ENCODE peak calls at places on chromosomes 13 and 19, in six cellular contexts. One of them, this sample, is unnamed.

GRCh38 chr13:62209539-62209938 is 793.9 kb upstream of the PCDH20 start:
- DNase-seq in ACHN: no peak
- DNase-seq in GF-D8: no peak
- DNase-seq in T-helper 9 cell: no peak
- DNase-seq in stimulated activated CD8-positive, alpha-beta memory T cell treated with anti-CD3 and anti-CD28 coated beads, Interleukin-2, amount 100 ng/mL, for 1 hour: no peak
- DNase-seq in cardiac muscle cell: no peak
- DNase-seq in this sample: no peak

GRCh38 chr13:97142452-97142851 is 79.7 kb upstream of the MBNL2 start:
- DNase-seq in ACHN: peak; percentile 74
- DNase-seq in GF-D8: no peak
- DNase-seq in T-helper 9 cell: no peak
- DNase-seq in stimulated activated CD8-positive, alpha-beta memory T cell treated with anti-CD3 and anti-CD28 coated beads, Interleukin-2, amount 100 ng/mL, for 1 hour: no peak
- DNase-seq in cardiac muscle cell: peak; percentile 56
- DNase-seq in this sample: peak; percentile 27

GRCh38 chr13:106423530-106423929 is 111.9 kb downstream of the EFNB2 start:
- DNase-seq in ACHN: no peak
- DNase-seq in GF-D8: no peak
- DNase-seq in T-helper 9 cell: no peak
- DNase-seq in stimulated activated CD8-positive, alpha-beta memory T cell treated with anti-CD3 and anti-CD28 coated beads, Interleukin-2, amount 100 ng/mL, for 1 hour: no peak
- DNase-seq in cardiac muscle cell: no peak
- DNase-seq in this sample: no peak

GRCh38 chr13:98775844-98776598 is 23.5 kb upstream of the SLC15A1 start:
- DNase-seq in ACHN: peak; percentile 78
- DNase-seq in GF-D8: no peak
- DNase-seq in T-helper 9 cell: no peak
- DNase-seq in stimulated activated CD8-positive, alpha-beta memory T cell treated with anti-CD3 and anti-CD28 coated beads, Interleukin-2, amount 100 ng/mL, for 1 hour: no peak
- DNase-seq in cardiac muscle cell: no peak
- DNase-seq in this sample: peak; percentile 48

GRCh38 chr13:26693749-26694463 is 66.7 kb downstream of the GPR12 start:
- DNase-seq in ACHN: no peak
- DNase-seq in GF-D8: no peak
- DNase-seq in T-helper 9 cell: no peak
- DNase-seq in stimulated activated CD8-positive, alpha-beta memory T cell treated with anti-CD3 and anti-CD28 coated beads, Interleukin-2, amount 100 ng/mL, for 1 hour: no peak
- DNase-seq in cardiac muscle cell: no peak
- DNase-seq in this sample: no peak

GRCh38 chr13:85312071-85312470 is 487.1 kb downstream of the SLITRK6 start:
- DNase-seq in ACHN: no peak
- DNase-seq in GF-D8: no peak
- DNase-seq in T-helper 9 cell: no peak
- DNase-seq in stimulated activated CD8-positive, alpha-beta memory T cell treated with anti-CD3 and anti-CD28 coated beads, Interleukin-2, amount 100 ng/mL, for 1 hour: no peak
- DNase-seq in cardiac muscle cell: no peak
- DNase-seq in this sample: no peak

GRCh38 chr19:55340784-55341147 is 1.1 kb downstream of the KMT5C start:
- DNase-seq in ACHN: peak; percentile 16
- DNase-seq in GF-D8: no peak
- DNase-seq in T-helper 9 cell: no peak
- DNase-seq in stimulated activated CD8-positive, alpha-beta memory T cell treated with anti-CD3 and anti-CD28 coated beads, Interleukin-2, amount 100 ng/mL, for 1 hour: no peak
- DNase-seq in cardiac muscle cell: no peak
- DNase-seq in this sample: no peak

GRCh38 chr19:35029737-35030256 is 473 bp upstream of the SCN1B start:
- DNase-seq in ACHN: no peak
- DNase-seq in GF-D8: no peak
- DNase-seq in T-helper 9 cell: no peak
- DNase-seq in stimulated activated CD8-positive, alpha-beta memory T cell treated with anti-CD3 and anti-CD28 coated beads, Interleukin-2, amount 100 ng/mL, for 1 hour: no peak
- DNase-seq in cardiac muscle cell: no peak
- DNase-seq in this sample: no peak

GRCh38 chr13:52001120-52001731 is 10.0 kb downstream of the ATP7B start:
- DNase-seq in ACHN: peak; percentile 50
- DNase-seq in GF-D8: peak; percentile 31
- DNase-seq in T-helper 9 cell: no peak
- DNase-seq in stimulated activated CD8-positive, alpha-beta memory T cell treated with anti-CD3 and anti-CD28 coated beads, Interleukin-2, amount 100 ng/mL, for 1 hour: no peak
- DNase-seq in cardiac muscle cell: peak; percentile 64
- DNase-seq in this sample: peak; percentile 55

GRCh38 chr19:31070126-31070525 is 279.1 kb downstream of the TSHZ3 start:
- DNase-seq in ACHN: no peak
- DNase-seq in GF-D8: no peak
- DNase-seq in T-helper 9 cell: no peak
- DNase-seq in stimulated activated CD8-positive, alpha-beta memory T cell treated with anti-CD3 and anti-CD28 coated beads, Interleukin-2, amount 100 ng/mL, for 1 hour: no peak
- DNase-seq in cardiac muscle cell: no peak
- DNase-seq in this sample: no peak

GRCh38 chr19:6260912-6261636 is 18.7 kb downstream of the MLLT1 start:
- DNase-seq in ACHN: peak; percentile 26
- DNase-seq in GF-D8: no peak
- DNase-seq in T-helper 9 cell: no peak
- DNase-seq in stimulated activated CD8-positive, alpha-beta memory T cell treated with anti-CD3 and anti-CD28 coated beads, Interleukin-2, amount 100 ng/mL, for 1 hour: no peak
- DNase-seq in cardiac muscle cell: no peak
- DNase-seq in this sample: no peak

GRCh38 chr19:7494416-7495098 is 5.7 kb upstream of the PEX11G start:
- DNase-seq in ACHN: no peak
- DNase-seq in GF-D8: no peak
- DNase-seq in T-helper 9 cell: no peak
- DNase-seq in stimulated activated CD8-positive, alpha-beta memory T cell treated with anti-CD3 and anti-CD28 coated beads, Interleukin-2, amount 100 ng/mL, for 1 hour: no peak
- DNase-seq in cardiac muscle cell: peak; percentile 58
- DNase-seq in this sample: no peak

GRCh38 chr19:38741670-38742069 is 2.6 kb downstream of the CAPN12 start:
- DNase-seq in ACHN: no peak
- DNase-seq in GF-D8: no peak
- DNase-seq in T-helper 9 cell: no peak
- DNase-seq in stimulated activated CD8-positive, alpha-beta memory T cell treated with anti-CD3 and anti-CD28 coated beads, Interleukin-2, amount 100 ng/mL, for 1 hour: no peak
- DNase-seq in cardiac muscle cell: no peak
- DNase-seq in this sample: no peak

GRCh38 chr13:113453962-113454361 is 674 bp upstream of the ADPRHL1 start:
- DNase-seq in ACHN: no peak
- DNase-seq in GF-D8: no peak
- DNase-seq in T-helper 9 cell: no peak
- DNase-seq in stimulated activated CD8-positive, alpha-beta memory T cell treated with anti-CD3 and anti-CD28 coated beads, Interleukin-2, amount 100 ng/mL, for 1 hour: no peak
- DNase-seq in cardiac muscle cell: peak; percentile 84
- DNase-seq in this sample: peak; percentile 87

GRCh38 chr19:384801-385169 is 24.2 kb downstream of the C2CD4C start:
- DNase-seq in ACHN: no peak
- DNase-seq in GF-D8: no peak
- DNase-seq in T-helper 9 cell: no peak
- DNase-seq in stimulated activated CD8-positive, alpha-beta memory T cell treated with anti-CD3 and anti-CD28 coated beads, Interleukin-2, amount 100 ng/mL, for 1 hour: no peak
- DNase-seq in cardiac muscle cell: no peak
- DNase-seq in this sample: no peak

GRCh38 chr19:1001538-1002166 is 1.4 kb downstream of the GRIN3B start:
- DNase-seq in ACHN: peak; percentile 31
- DNase-seq in GF-D8: no peak
- DNase-seq in T-helper 9 cell: peak; percentile 74
- DNase-seq in stimulated activated CD8-positive, alpha-beta memory T cell treated with anti-CD3 and anti-CD28 coated beads, Interleukin-2, amount 100 ng/mL, for 1 hour: peak; percentile 38
- DNase-seq in cardiac muscle cell: peak; percentile 31
- DNase-seq in this sample: no peak

GRCh38 chr19:18501351-18501750 is 20.5 kb downstream of the ELL start:
- DNase-seq in ACHN: no peak
- DNase-seq in GF-D8: no peak
- DNase-seq in T-helper 9 cell: no peak
- DNase-seq in stimulated activated CD8-positive, alpha-beta memory T cell treated with anti-CD3 and anti-CD28 coated beads, Interleukin-2, amount 100 ng/mL, for 1 hour: no peak
- DNase-seq in cardiac muscle cell: no peak
- DNase-seq in this sample: no peak

GRCh38 chr13:109773276-109773675 is 13.1 kb downstream of the IRS2 start:
- DNase-seq in ACHN: peak; percentile 61
- DNase-seq in GF-D8: no peak
- DNase-seq in T-helper 9 cell: no peak
- DNase-seq in stimulated activated CD8-positive, alpha-beta memory T cell treated with anti-CD3 and anti-CD28 coated beads, Interleukin-2, amount 100 ng/mL, for 1 hour: no peak
- DNase-seq in cardiac muscle cell: no peak
- DNase-seq in this sample: no peak

GRCh38 chr19:12656899-12657571 is 9.5 kb downstream of the MAN2B1 start:
- DNase-seq in ACHN: no peak
- DNase-seq in GF-D8: no peak
- DNase-seq in T-helper 9 cell: no peak
- DNase-seq in stimulated activated CD8-positive, alpha-beta memory T cell treated with anti-CD3 and anti-CD28 coated beads, Interleukin-2, amount 100 ng/mL, for 1 hour: no peak
- DNase-seq in cardiac muscle cell: no peak
- DNase-seq in this sample: no peak

GRCh38 chr19:18807861-18808331 is 16.8 kb upstream of the COMP start:
- DNase-seq in ACHN: no peak
- DNase-seq in GF-D8: no peak
- DNase-seq in T-helper 9 cell: no peak
- DNase-seq in stimulated activated CD8-positive, alpha-beta memory T cell treated with anti-CD3 and anti-CD28 coated beads, Interleukin-2, amount 100 ng/mL, for 1 hour: no peak
- DNase-seq in cardiac muscle cell: peak; percentile 61
- DNase-seq in this sample: peak; percentile 77

GRCh38 chr13:26446751-26447150 is 110.7 kb upstream of the WASF3 start:
- DNase-seq in ACHN: no peak
- DNase-seq in GF-D8: no peak
- DNase-seq in T-helper 9 cell: no peak
- DNase-seq in stimulated activated CD8-positive, alpha-beta memory T cell treated with anti-CD3 and anti-CD28 coated beads, Interleukin-2, amount 100 ng/mL, for 1 hour: no peak
- DNase-seq in cardiac muscle cell: no peak
- DNase-seq in this sample: no peak

GRCh38 chr19:12733369-12733896 is 1.1 kb downstream of the TRIR start:
- DNase-seq in ACHN: peak; percentile 34
- DNase-seq in GF-D8: peak; percentile 50
- DNase-seq in T-helper 9 cell: no peak
- DNase-seq in stimulated activated CD8-positive, alpha-beta memory T cell treated with anti-CD3 and anti-CD28 coated beads, Interleukin-2, amount 100 ng/mL, for 1 hour: no peak
- DNase-seq in cardiac muscle cell: peak; percentile 55
- DNase-seq in this sample: peak; percentile 51

This sample was measured in AG10803.